ENCODE peak calls at places on chromosomes 7 and 10, in ten cellular contexts. P is skeletal muscle cell, Q is kidney epithelial cell, B is mesendoderm, T is H1, I is astrocyte of the spinal cord, N is kidney, D is endodermal cell, S is cardiac fibroblast, W is GM23338. X is an unnamed sample.
A peak's percentile ranks its signal among the peaks of the same experiment; 100 is the strongest.

GRCh38 chr10:59950105-59950504 is 43.7 kb upstream of the CCDC6 start:
- DNase-seq in D (no peak), B (no peak), I (no peak), S (no peak), P (no peak), Q (no peak), T (no peak), W (no peak), N (no peak), X (no peak)

GRCh38 chr7:15525652-15526263 is 36.1 kb downstream of the AGMO start:
- DNase-seq in B (no peak), S (no peak), Q (no peak), N (peak; percentile 46), D (no peak), I (no peak), T (no peak), W (no peak), P (no peak), X (no peak)

GRCh38 chr7:155106356-155106755 is 36.2 kb downstream of the HTR5A start:
- DNase-seq in D (no peak), I (no peak), T (no peak), Q (no peak), W (no peak), B (no peak), S (no peak), N (no peak), P (no peak), X (no peak)

GRCh38 chr7:33905389-33906032 is at the start of gene BMPER:
- DNase-seq in D (peak; percentile 92), T (peak; percentile 67), Q (no peak), P (no peak), N (peak; percentile 76), S (no peak), B (peak; percentile 90), I (no peak), W (peak; percentile 89), X (no peak)

GRCh38 chr10:71187197-71187596 is 25.2 kb upstream of the UNC5B start:
- DNase-seq in N (no peak), P (no peak), S (no peak), W (no peak), Q (no peak), I (no peak), B (no peak), D (no peak), T (no peak), X (no peak)

GRCh38 chr7:73906874-73907273 is 45.9 kb downstream of the TMEM270 start:
- DNase-seq in N (peak; percentile 51), D (no peak), W (no peak), P (no peak), S (no peak), I (no peak), B (no peak), Q (no peak), T (no peak), X (no peak)

GRCh38 chr10:103757531-103758293 is 97.7 kb downstream of the SH3PXD2A start:
- DNase-seq in I (peak; percentile 87), D (peak; percentile 78), Q (no peak), N (peak; percentile 79), B (peak; percentile 79), S (peak; percentile 71), T (no peak), P (peak; percentile 40), W (peak; percentile 78), X (peak; percentile 62)

GRCh38 chr10:133087679-133088523 is at the start of gene ADGRA1:
- DNase-seq in P (no peak), D (peak; percentile 82), S (no peak), W (peak; percentile 74), I (no peak), T (no peak), B (peak; percentile 32), N (peak; percentile 66), Q (no peak), X (no peak)

GRCh38 chr7:75646551-75647102 is 92.1 kb downstream of the HIP1 start:
- DNase-seq in W (no peak), B (peak; percentile 44), T (no peak), I (no peak), S (no peak), D (peak; percentile 72), P (no peak), Q (no peak), N (no peak), X (no peak)

GRCh38 chr7:22001345-22002004 is 55.8 kb upstream of the CDCA7L start:
- DNase-seq in S (peak; percentile 78), P (peak; percentile 35), Q (peak; percentile 32), N (no peak), I (peak; percentile 74), W (peak; percentile 73), T (no peak), B (peak; percentile 61), D (no peak), X (peak; percentile 43)

GRCh38 chr7:109021390-109021789 is 451.7 kb downstream of the DNAJB9 start:
- DNase-seq in B (no peak), D (no peak), I (no peak), T (no peak), N (no peak), S (no peak), Q (no peak), W (no peak), P (no peak), X (no peak)

GRCh38 chr10:4219901-4220300 is 434.9 kb upstream of the KLF6 start:
- DNase-seq in B (peak; percentile 40), W (no peak), Q (no peak), P (no peak), D (no peak), T (no peak), S (no peak), N (no peak), I (no peak), X (no peak)

GRCh38 chr7:1124816-1125602 is 35.0 kb downstream of the ZFAND2A start:
- DNase-seq in B (no peak), N (peak; percentile 83), S (peak; percentile 15), I (no peak), D (peak; percentile 32), Q (no peak), W (no peak), T (no peak), P (no peak), X (no peak)

GRCh38 chr10:61140765-61141392 is 196.9 kb upstream of the RHOBTB1 start:
- DNase-seq in P (no peak), I (peak; percentile 79), D (no peak), T (no peak), N (no peak), Q (no peak), S (peak; percentile 83), W (peak; percentile 57), B (peak; percentile 41), X (peak; percentile 44)

GRCh38 chr10:25076501-25077197 is 60.2 kb downstream of the THNSL1 start:
- DNase-seq in P (no peak), I (peak; percentile 20), T (no peak), Q (no peak), N (no peak), D (no peak), W (no peak), B (peak; percentile 65), S (peak; percentile 15), X (no peak)

GRCh38 chr7:47568569-47568968 is 13.3 kb downstream of the TNS3 start:
- DNase-seq in P (no peak), N (no peak), B (no peak), S (no peak), Q (no peak), I (no peak), W (no peak), D (no peak), T (no peak), X (no peak)

GRCh38 chr10:95327367-95327766 is 36.6 kb upstream of the PDLIM1 start:
- DNase-seq in I (peak; percentile 52), W (no peak), B (no peak), Q (no peak), N (no peak), S (peak; percentile 67), P (no peak), D (no peak), T (no peak), X (no peak)

GRCh38 chr7:128741491-128741890 is 2.3 kb downstream of the CALU start:
- DNase-seq in W (no peak), I (peak; percentile 4), N (no peak), Q (no peak), D (no peak), T (no peak), S (no peak), P (no peak), B (no peak), X (no peak)
- H3K4me3 ChIP-seq in W (peak overlapping the region; percentile 87), I (peak overlapping the region; percentile 97), N (no peak overlapping the region), Q (no peak overlapping the region), D (peak overlapping the region; percentile 98), T (no peak overlapping the region), S (no peak overlapping the region), P (peak overlapping the region; percentile 82), B (no peak overlapping the region), X (peak overlapping the region; percentile 94)

GRCh38 chr10:34477229-34477628 is 337.9 kb downstream of the PARD3 start:
- DNase-seq in N (no peak), B (no peak), W (no peak), S (no peak), Q (no peak), P (no peak), D (no peak), I (no peak), T (no peak), X (no peak)

GRCh38 chr10:34476607-34477006 is 338.5 kb downstream of the PARD3 start:
- DNase-seq in D (no peak), T (no peak), N (no peak), Q (no peak), P (no peak), W (no peak), B (no peak), S (no peak), I (no peak), X (no peak)

GRCh38 chr10:34479520-34480179 is 335.4 kb downstream of the PARD3 start:
- DNase-seq in I (no peak), T (no peak), N (no peak), B (no peak), D (peak; percentile 54), W (no peak), P (no peak), Q (no peak), S (no peak), X (no peak)

GRCh38 chr10:34484164-34484563 is 330.9 kb downstream of the PARD3 start:
- DNase-seq in S (no peak), D (no peak), Q (no peak), N (no peak), P (no peak), I (no peak), B (no peak), T (no peak), W (no peak), X (no peak)

GRCh38 chr10:34480345-34480744 is 334.8 kb downstream of the PARD3 start:
- DNase-seq in I (no peak), N (no peak), W (no peak), T (no peak), B (no peak), P (no peak), S (no peak), D (no peak), Q (no peak), X (no peak)
- H3K4me3 ChIP-seq in I (no peak overlapping the region), N (no peak overlapping the region), W (no peak overlapping the region), T (no peak overlapping the region), B (no peak overlapping the region), P (no peak overlapping the region), S (no peak overlapping the region), D (no peak overlapping the region), Q (no peak overlapping the region), X (no peak overlapping the region)

GRCh38 chr7:8133955-8134733 is 127.8 kb downstream of the ICA1 start:
- DNase-seq in D (no peak), W (no peak), S (no peak), B (no peak), Q (peak; percentile 91), N (no peak), T (no peak), I (peak; percentile 50), P (no peak), X (no peak)
- H3K4me3 ChIP-seq in D (no peak overlapping the region), W (no peak overlapping the region), S (no peak overlapping the region), B (no peak overlapping the region), Q (no peak overlapping the region), N (no peak overlapping the region), T (no peak overlapping the region), I (no peak overlapping the region), P (no peak overlapping the region), X (no peak overlapping the region)

GRCh38 chr10:29607576-29607975 is 27.2 kb downstream of the SVIL start:
- DNase-seq in W (no peak), B (no peak), T (no peak), S (no peak), I (no peak), Q (no peak), P (no peak), N (no peak), D (peak; percentile 28), X (no peak)
- H3K4me3 ChIP-seq in W (no peak overlapping the region), B (no peak overlapping the region), T (no peak overlapping the region), S (no peak overlapping the region), I (no peak overlapping the region), Q (no peak overlapping the region), P (no peak overlapping the region), N (no peak overlapping the region), D (no peak overlapping the region), X (no peak overlapping the region)